ENCODE peak calls at places on chromosome 20, in nine cellular contexts. One of them, this sample, is unnamed. For H3K36me3, the result is how much of the 10 kb centered on the place peaks cover.

GRCh38 chr20:39874049-39874893 is 814.8 kb downstream of the MAFB start:
- DNase-seq in fibroblast of lung: peak
- DNase-seq in IMR-90: peak
- DNase-seq in mammary epithelial cell: peak
- DNase-seq in PC-3: peak
- DNase-seq in kidney: peak
- DNase-seq in HCT116: peak
- DNase-seq in HepG2: peak
- DNase-seq in endothelial cell of umbilical vein: peak
- DNase-seq in this sample: peak

GRCh38 chr20:60630609-60631008 is 621.5 kb upstream of the CDH4 start:
- DNase-seq in fibroblast of lung: no peak
- DNase-seq in IMR-90: no peak
- DNase-seq in mammary epithelial cell: no peak
- DNase-seq in PC-3: no peak
- DNase-seq in kidney: no peak
- DNase-seq in HCT116: no peak
- DNase-seq in HepG2: no peak
- DNase-seq in endothelial cell of umbilical vein: no peak
- DNase-seq in this sample: peak

GRCh38 chr20:31568773-31569162 is 36.3 kb upstream of the ID1 start:
- DNase-seq in fibroblast of lung: no peak
- DNase-seq in IMR-90: no peak
- DNase-seq in mammary epithelial cell: no peak
- DNase-seq in PC-3: no peak
- DNase-seq in kidney: no peak
- DNase-seq in HCT116: no peak
- DNase-seq in HepG2: no peak
- DNase-seq in endothelial cell of umbilical vein: no peak
- DNase-seq in this sample: no peak

GRCh38 chr20:53529658-53530057 is 64.0 kb downstream of the ZNF217 start:
- DNase-seq in fibroblast of lung: no peak
- DNase-seq in IMR-90: no peak
- DNase-seq in mammary epithelial cell: no peak
- DNase-seq in PC-3: no peak
- DNase-seq in kidney: no peak
- DNase-seq in HCT116: no peak
- DNase-seq in HepG2: no peak
- DNase-seq in endothelial cell of umbilical vein: no peak
- DNase-seq in this sample: no peak

GRCh38 chr20:13984211-13984610 is 6.2 kb downstream of the SEL1L2 start:
- DNase-seq in fibroblast of lung: no peak
- DNase-seq in IMR-90: no peak
- DNase-seq in mammary epithelial cell: peak
- DNase-seq in PC-3: peak
- DNase-seq in kidney: no peak
- DNase-seq in HCT116: no peak
- DNase-seq in HepG2: no peak
- DNase-seq in endothelial cell of umbilical vein: no peak
- DNase-seq in this sample: no peak

GRCh38 chr20:57198359-57199072 is 67.9 kb downstream of the BMP7 start:
- DNase-seq in fibroblast of lung: peak
- DNase-seq in IMR-90: no peak
- DNase-seq in mammary epithelial cell: no peak
- DNase-seq in PC-3: no peak
- DNase-seq in kidney: peak
- DNase-seq in HCT116: no peak
- DNase-seq in HepG2: no peak
- DNase-seq in endothelial cell of umbilical vein: no peak
- DNase-seq in this sample: no peak

GRCh38 chr20:675453-676314 is at the start of gene SCRT2:
- DNase-seq in fibroblast of lung: peak
- DNase-seq in IMR-90: peak
- DNase-seq in mammary epithelial cell: peak
- DNase-seq in PC-3: peak
- DNase-seq in kidney: peak
- DNase-seq in HCT116: no peak
- DNase-seq in HepG2: peak
- DNase-seq in endothelial cell of umbilical vein: peak
- DNase-seq in this sample: peak

GRCh38 chr20:23629017-23629541 is 8.7 kb downstream of the CST3 start:
- DNase-seq in fibroblast of lung: peak
- DNase-seq in IMR-90: peak
- DNase-seq in mammary epithelial cell: peak
- DNase-seq in PC-3: peak
- DNase-seq in kidney: no peak
- DNase-seq in HCT116: peak
- DNase-seq in HepG2: peak
- DNase-seq in endothelial cell of umbilical vein: peak
- DNase-seq in this sample: peak

GRCh38 chr20:840858-841567 is 7.5 kb downstream of the FAM110A start:
- DNase-seq in fibroblast of lung: peak
- DNase-seq in IMR-90: no peak
- DNase-seq in mammary epithelial cell: peak
- DNase-seq in PC-3: peak
- DNase-seq in kidney: peak
- DNase-seq in HCT116: no peak
- DNase-seq in HepG2: peak
- DNase-seq in endothelial cell of umbilical vein: no peak
- DNase-seq in this sample: peak

GRCh38 chr20:16844406-16844805 is 96.2 kb downstream of the OTOR start:
- DNase-seq in fibroblast of lung: no peak
- DNase-seq in IMR-90: no peak
- DNase-seq in mammary epithelial cell: no peak
- DNase-seq in PC-3: no peak
- DNase-seq in kidney: no peak
- DNase-seq in HCT116: no peak
- DNase-seq in HepG2: no peak
- DNase-seq in endothelial cell of umbilical vein: no peak
- DNase-seq in this sample: no peak

GRCh38 chr20:25136643-25137559 is 55.0 kb upstream of the VSX1 start:
- DNase-seq in fibroblast of lung: peak
- DNase-seq in IMR-90: peak
- DNase-seq in mammary epithelial cell: peak
- DNase-seq in PC-3: peak
- DNase-seq in kidney: no peak
- DNase-seq in HCT116: peak
- DNase-seq in HepG2: no peak
- DNase-seq in endothelial cell of umbilical vein: peak
- DNase-seq in this sample: no peak

GRCh38 chr20:4683261-4683660 is 38.4 kb upstream of the PRND start:
- DNase-seq in fibroblast of lung: no peak
- DNase-seq in IMR-90: no peak
- DNase-seq in mammary epithelial cell: no peak
- DNase-seq in PC-3: no peak
- DNase-seq in kidney: no peak
- DNase-seq in HCT116: no peak
- DNase-seq in HepG2: no peak
- DNase-seq in endothelial cell of umbilical vein: no peak
- DNase-seq in this sample: no peak

GRCh38 chr20:44050925-44051660 is 135.9 kb downstream of the JPH2 start:
- DNase-seq in fibroblast of lung: no peak
- DNase-seq in IMR-90: no peak
- DNase-seq in mammary epithelial cell: no peak
- DNase-seq in PC-3: no peak
- DNase-seq in kidney: no peak
- DNase-seq in HCT116: no peak
- DNase-seq in HepG2: no peak
- DNase-seq in endothelial cell of umbilical vein: no peak
- DNase-seq in this sample: no peak

GRCh38 chr20:50916257-50916656 is 15.0 kb downstream of the ADNP start:
- DNase-seq in fibroblast of lung: peak
- DNase-seq in IMR-90: peak
- DNase-seq in mammary epithelial cell: peak
- DNase-seq in PC-3: peak
- DNase-seq in kidney: no peak
- DNase-seq in HCT116: no peak
- DNase-seq in HepG2: no peak
- DNase-seq in endothelial cell of umbilical vein: peak
- DNase-seq in this sample: no peak

GRCh38 chr20:2817891-2818595 is 1.9 kb downstream of the TMEM239 start:
- DNase-seq in fibroblast of lung: no peak
- DNase-seq in IMR-90: no peak
- DNase-seq in mammary epithelial cell: no peak
- DNase-seq in PC-3: no peak
- DNase-seq in kidney: peak
- DNase-seq in HCT116: no peak
- DNase-seq in HepG2: no peak
- DNase-seq in endothelial cell of umbilical vein: no peak
- DNase-seq in this sample: peak

GRCh38 chr20:44247676-44248419 is 740 bp downstream of the GDAP1L1 start:
- DNase-seq in fibroblast of lung: peak
- DNase-seq in IMR-90: peak
- DNase-seq in mammary epithelial cell: peak
- DNase-seq in PC-3: no peak
- DNase-seq in kidney: no peak
- DNase-seq in HCT116: no peak
- DNase-seq in HepG2: peak
- DNase-seq in endothelial cell of umbilical vein: peak
- DNase-seq in this sample: peak

GRCh38 chr20:46031701-46032254 is 2.8 kb downstream of the SLC12A5 start:
- DNase-seq in fibroblast of lung: no peak
- DNase-seq in IMR-90: no peak
- DNase-seq in mammary epithelial cell: no peak
- DNase-seq in PC-3: peak
- DNase-seq in kidney: peak
- DNase-seq in HCT116: no peak
- DNase-seq in HepG2: no peak
- DNase-seq in endothelial cell of umbilical vein: no peak
- DNase-seq in this sample: peak

GRCh38 chr20:53321596-53321995 is 272.0 kb downstream of the ZNF217 start:
- DNase-seq in fibroblast of lung: no peak
- DNase-seq in IMR-90: no peak
- DNase-seq in mammary epithelial cell: no peak
- DNase-seq in PC-3: no peak
- DNase-seq in kidney: no peak
- DNase-seq in HCT116: no peak
- DNase-seq in HepG2: no peak
- DNase-seq in endothelial cell of umbilical vein: no peak
- DNase-seq in this sample: no peak

GRCh38 chr20:57667924-57668782 is 41.7 kb downstream of the PMEPA1 start:
- DNase-seq in fibroblast of lung: no peak
- DNase-seq in IMR-90: no peak
- DNase-seq in mammary epithelial cell: no peak
- DNase-seq in PC-3: no peak
- DNase-seq in kidney: peak
- DNase-seq in HCT116: no peak
- DNase-seq in HepG2: no peak
- DNase-seq in endothelial cell of umbilical vein: no peak
- DNase-seq in this sample: no peak

GRCh38 chr20:17950670-17951069 is 17.9 kb downstream of the SNX5 start:
- DNase-seq in fibroblast of lung: no peak
- DNase-seq in IMR-90: no peak
- DNase-seq in mammary epithelial cell: no peak
- DNase-seq in PC-3: no peak
- DNase-seq in kidney: no peak
- DNase-seq in HCT116: no peak
- DNase-seq in HepG2: no peak
- DNase-seq in endothelial cell of umbilical vein: no peak
- DNase-seq in this sample: no peak
- H3K36me3 ChIP-seq in fibroblast of lung: under half
- H3K36me3 ChIP-seq in IMR-90: half or more
- H3K36me3 ChIP-seq in mammary epithelial cell: half or more
- H3K36me3 ChIP-seq in PC-3: half or more
- H3K36me3 ChIP-seq in kidney: under half
- H3K36me3 ChIP-seq in HCT116: half or more
- H3K36me3 ChIP-seq in HepG2: half or more
- H3K36me3 ChIP-seq in endothelial cell of umbilical vein: half or more
- H3K36me3 ChIP-seq in this sample: half or more

DNA sequence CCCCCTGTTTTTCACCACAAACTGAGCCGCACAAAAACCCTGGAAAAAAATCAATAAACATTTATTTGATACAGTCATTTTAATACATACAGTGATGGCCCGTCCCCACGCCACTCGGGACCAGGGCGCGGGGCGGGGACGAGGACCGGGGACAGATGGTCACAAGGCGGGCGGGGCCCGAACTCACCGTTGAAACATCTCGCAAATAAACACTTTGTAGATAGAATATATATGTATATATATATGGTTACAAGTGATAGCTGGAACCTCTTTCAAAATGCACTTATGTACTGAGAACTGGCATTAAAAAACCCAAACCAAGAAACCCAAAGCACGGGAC is 418 bp upstream of the UCKL1 start:
- DNase-seq in fibroblast of lung: no peak
- DNase-seq in IMR-90: no peak
- DNase-seq in mammary epithelial cell: no peak
- DNase-seq in PC-3: peak
- DNase-seq in kidney: no peak
- DNase-seq in HCT116: no peak
- DNase-seq in HepG2: no peak
- DNase-seq in endothelial cell of umbilical vein: no peak
- DNase-seq in this sample: no peak
- TF ChIP-seq CTCF in fibroblast of lung: no peak
- TF ChIP-seq CTCF in IMR-90: no peak
- TF ChIP-seq CTCF in mammary epithelial cell: no peak
- TF ChIP-seq CTCF in PC-3: no peak
- TF ChIP-seq CTCF in kidney: no peak
- TF ChIP-seq CTCF in HCT116: no peak
- TF ChIP-seq CTCF in HepG2: no peak
- TF ChIP-seq CTCF in endothelial cell of umbilical vein: no peak
- TF ChIP-seq CTCF in this sample: no peak

DNA sequence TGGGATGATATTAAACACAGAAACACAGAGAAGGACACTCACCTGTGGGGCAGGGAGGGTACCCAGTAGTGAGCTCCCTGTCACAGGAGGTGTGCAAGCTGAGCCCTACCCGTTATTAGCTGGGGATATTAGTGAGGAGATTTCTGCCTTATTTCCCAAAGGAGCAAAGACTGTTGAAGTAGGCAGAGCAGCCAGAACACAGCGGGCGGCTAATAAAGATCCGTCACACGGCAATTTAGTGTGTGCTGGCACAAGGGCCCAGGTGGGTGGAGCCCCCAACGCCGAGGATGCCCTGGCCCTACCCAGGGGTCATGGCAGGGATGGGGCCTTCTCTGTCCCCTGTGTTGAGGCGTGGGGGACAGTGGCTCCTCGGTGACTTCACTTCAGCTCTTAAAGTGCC is 8.3 kb downstream of the VSTM2L start:
- DNase-seq in fibroblast of lung: no peak
- DNase-seq in IMR-90: no peak
- DNase-seq in mammary epithelial cell: no peak
- DNase-seq in PC-3: no peak
- DNase-seq in kidney: no peak
- DNase-seq in HCT116: no peak
- DNase-seq in HepG2: no peak
- DNase-seq in endothelial cell of umbilical vein: no peak
- DNase-seq in this sample: no peak
- H3K9ac ChIP-seq in fibroblast of lung: no peak
- H3K9ac ChIP-seq in IMR-90: no peak
- H3K9ac ChIP-seq in mammary epithelial cell: no peak
- H3K9ac ChIP-seq in PC-3: no peak
- H3K9ac ChIP-seq in kidney: no peak
- H3K9ac ChIP-seq in HCT116: no peak
- H3K9ac ChIP-seq in HepG2: no peak
- H3K9ac ChIP-seq in endothelial cell of umbilical vein: no peak
- H3K9ac ChIP-seq in this sample: no peak

GRCh38 chr20:48691523-48691922 is 136.3 kb downstream of the PREX1 start:
- DNase-seq in fibroblast of lung: no peak
- DNase-seq in IMR-90: peak
- DNase-seq in mammary epithelial cell: no peak
- DNase-seq in PC-3: no peak
- DNase-seq in kidney: no peak
- DNase-seq in HCT116: no peak
- DNase-seq in HepG2: no peak
- DNase-seq in endothelial cell of umbilical vein: no peak
- DNase-seq in this sample: no peak
- H3K36me3 ChIP-seq in fibroblast of lung: under half
- H3K36me3 ChIP-seq in IMR-90: under half
- H3K36me3 ChIP-seq in mammary epithelial cell: under half
- H3K36me3 ChIP-seq in PC-3: under half
- H3K36me3 ChIP-seq in kidney: under half
- H3K36me3 ChIP-seq in HCT116: under half
- H3K36me3 ChIP-seq in HepG2: under half
- H3K36me3 ChIP-seq in endothelial cell of umbilical vein: under half
- H3K36me3 ChIP-seq in this sample: half or more